ENCODE peak calls at places on chromosomes 1 and 21, in eight cellular contexts. One of them, this sample, is unnamed.

GRCh38 chr1:237713886-237714285 is 176.8 kb downstream of the ZP4 start:
- DNase-seq in foreskin fibroblast: no peak
- DNase-seq in BE2C: no peak
- DNase-seq in GM06990: no peak
- DNase-seq in AG04450: no peak
- DNase-seq in bronchial epithelial cell: no peak
- DNase-seq in neural progenitor cell: no peak
- DNase-seq in H9: no peak
- DNase-seq in this sample: no peak

GRCh38 chr1:171139890-171140289 is 45.2 kb upstream of the FMO2 start:
- DNase-seq in foreskin fibroblast: no peak
- DNase-seq in BE2C: no peak
- DNase-seq in GM06990: no peak
- DNase-seq in AG04450: no peak
- DNase-seq in bronchial epithelial cell: no peak
- DNase-seq in neural progenitor cell: no peak
- DNase-seq in H9: no peak
- DNase-seq in this sample: no peak

GRCh38 chr1:178266619-178267066 is 172.7 kb downstream of the RASAL2 start:
- DNase-seq in foreskin fibroblast: no peak
- DNase-seq in BE2C: no peak
- DNase-seq in GM06990: no peak
- DNase-seq in AG04450: no peak
- DNase-seq in bronchial epithelial cell: no peak
- DNase-seq in neural progenitor cell: peak
- DNase-seq in H9: peak
- DNase-seq in this sample: no peak

GRCh38 chr1:2496087-2496622 is 20.1 kb downstream of the PLCH2 start:
- DNase-seq in foreskin fibroblast: no peak
- DNase-seq in BE2C: no peak
- DNase-seq in GM06990: peak
- DNase-seq in AG04450: no peak
- DNase-seq in bronchial epithelial cell: no peak
- DNase-seq in neural progenitor cell: no peak
- DNase-seq in H9: no peak
- DNase-seq in this sample: no peak

GRCh38 chr21:45833437-45833836 is 148.1 kb upstream of the COL6A1 start:
- DNase-seq in foreskin fibroblast: no peak
- DNase-seq in BE2C: no peak
- DNase-seq in GM06990: no peak
- DNase-seq in AG04450: no peak
- DNase-seq in bronchial epithelial cell: no peak
- DNase-seq in neural progenitor cell: no peak
- DNase-seq in H9: peak
- DNase-seq in this sample: no peak

GRCh38 chr1:55047611-55048010 is 8.3 kb downstream of the PCSK9 start:
- DNase-seq in foreskin fibroblast: no peak
- DNase-seq in BE2C: no peak
- DNase-seq in GM06990: no peak
- DNase-seq in AG04450: no peak
- DNase-seq in bronchial epithelial cell: no peak
- DNase-seq in neural progenitor cell: no peak
- DNase-seq in H9: no peak
- DNase-seq in this sample: no peak

GRCh38 chr1:241637604-241638003 is 2.6 kb downstream of the CHML start:
- DNase-seq in foreskin fibroblast: no peak
- DNase-seq in BE2C: no peak
- DNase-seq in GM06990: no peak
- DNase-seq in AG04450: no peak
- DNase-seq in bronchial epithelial cell: peak
- DNase-seq in neural progenitor cell: peak
- DNase-seq in H9: no peak
- DNase-seq in this sample: no peak

GRCh38 chr1:112904071-112904830 is 51.7 kb downstream of the SLC16A1 start:
- DNase-seq in foreskin fibroblast: peak
- DNase-seq in BE2C: no peak
- DNase-seq in GM06990: no peak
- DNase-seq in AG04450: peak
- DNase-seq in bronchial epithelial cell: peak
- DNase-seq in neural progenitor cell: no peak
- DNase-seq in H9: no peak
- DNase-seq in this sample: no peak

GRCh38 chr1:212917134-212917485 is 33.2 kb upstream of the VASH2 start:
- DNase-seq in foreskin fibroblast: no peak
- DNase-seq in BE2C: no peak
- DNase-seq in GM06990: no peak
- DNase-seq in AG04450: no peak
- DNase-seq in bronchial epithelial cell: no peak
- DNase-seq in neural progenitor cell: no peak
- DNase-seq in H9: no peak
- DNase-seq in this sample: no peak
- TF ChIP-seq CTCF in foreskin fibroblast: no peak
- TF ChIP-seq CTCF in BE2C: no peak
- TF ChIP-seq CTCF in GM06990: no peak
- TF ChIP-seq CTCF in AG04450: no peak
- TF ChIP-seq CTCF in bronchial epithelial cell: no peak
- TF ChIP-seq CTCF in neural progenitor cell: no peak
- TF ChIP-seq CTCF in H9: no peak
- TF ChIP-seq CTCF in this sample: no peak

GRCh38 chr21:36747815-36748381 is 49.0 kb downstream of the SIM2 start:
- DNase-seq in foreskin fibroblast: peak
- DNase-seq in BE2C: peak
- DNase-seq in GM06990: peak
- DNase-seq in AG04450: no peak
- DNase-seq in bronchial epithelial cell: no peak
- DNase-seq in neural progenitor cell: peak
- DNase-seq in H9: peak
- DNase-seq in this sample: peak
- TF ChIP-seq CTCF in foreskin fibroblast: no peak
- TF ChIP-seq CTCF in BE2C: peak
- TF ChIP-seq CTCF in GM06990: no peak
- TF ChIP-seq CTCF in AG04450: peak
- TF ChIP-seq CTCF in bronchial epithelial cell: peak
- TF ChIP-seq CTCF in neural progenitor cell: no peak
- TF ChIP-seq CTCF in H9: peak
- TF ChIP-seq CTCF in this sample: no peak

DNA sequence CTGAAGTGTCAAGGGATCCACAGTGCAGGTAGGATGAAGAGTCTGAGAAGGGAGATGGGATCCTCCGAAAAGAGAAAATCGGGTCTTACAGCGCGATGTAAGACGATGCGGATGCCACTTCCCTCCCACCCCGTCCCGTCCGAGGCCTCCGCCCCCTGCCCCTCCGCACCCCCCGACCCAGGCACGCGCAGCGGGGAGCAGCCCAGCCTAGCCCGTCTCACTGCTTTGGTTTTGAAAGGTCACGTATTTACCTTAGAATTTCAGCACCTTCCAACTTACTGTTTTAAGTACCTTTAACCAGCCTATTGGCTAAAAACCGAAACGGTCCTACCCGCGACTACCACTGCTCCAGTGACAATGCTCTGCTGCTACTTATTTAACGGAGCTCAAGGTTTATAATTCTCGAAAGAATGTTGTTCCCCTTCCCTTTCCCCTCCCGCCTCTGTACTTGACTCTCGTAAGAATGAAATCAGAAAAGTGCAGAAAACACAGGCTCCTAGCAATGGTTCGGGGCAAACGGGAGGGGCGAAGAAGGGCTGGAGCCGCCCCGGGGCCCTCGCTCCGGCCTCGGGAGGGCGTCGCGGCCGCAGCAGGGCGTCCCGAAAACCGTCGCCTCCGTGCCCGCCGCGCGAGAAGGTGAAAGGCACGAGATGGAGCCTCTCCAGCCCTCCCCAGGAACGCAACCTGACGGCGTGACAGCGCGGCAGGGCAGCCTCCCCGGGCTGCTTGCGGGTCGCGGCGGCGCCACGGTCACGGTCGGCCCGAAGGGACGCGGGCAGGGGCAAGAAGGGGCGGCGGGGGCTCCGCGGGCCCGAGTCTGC is 706 bp downstream of the TMEM50B start:
- DNase-seq in foreskin fibroblast: peak
- DNase-seq in BE2C: peak
- DNase-seq in GM06990: peak
- DNase-seq in AG04450: no peak
- DNase-seq in bronchial epithelial cell: peak
- DNase-seq in neural progenitor cell: peak
- DNase-seq in H9: peak
- DNase-seq in this sample: peak
- TF ChIP-seq CTCF in foreskin fibroblast: peak
- TF ChIP-seq CTCF in BE2C: no peak
- TF ChIP-seq CTCF in GM06990: peak
- TF ChIP-seq CTCF in AG04450: peak
- TF ChIP-seq CTCF in bronchial epithelial cell: peak
- TF ChIP-seq CTCF in neural progenitor cell: no peak
- TF ChIP-seq CTCF in H9: no peak
- TF ChIP-seq CTCF in this sample: no peak

DNA sequence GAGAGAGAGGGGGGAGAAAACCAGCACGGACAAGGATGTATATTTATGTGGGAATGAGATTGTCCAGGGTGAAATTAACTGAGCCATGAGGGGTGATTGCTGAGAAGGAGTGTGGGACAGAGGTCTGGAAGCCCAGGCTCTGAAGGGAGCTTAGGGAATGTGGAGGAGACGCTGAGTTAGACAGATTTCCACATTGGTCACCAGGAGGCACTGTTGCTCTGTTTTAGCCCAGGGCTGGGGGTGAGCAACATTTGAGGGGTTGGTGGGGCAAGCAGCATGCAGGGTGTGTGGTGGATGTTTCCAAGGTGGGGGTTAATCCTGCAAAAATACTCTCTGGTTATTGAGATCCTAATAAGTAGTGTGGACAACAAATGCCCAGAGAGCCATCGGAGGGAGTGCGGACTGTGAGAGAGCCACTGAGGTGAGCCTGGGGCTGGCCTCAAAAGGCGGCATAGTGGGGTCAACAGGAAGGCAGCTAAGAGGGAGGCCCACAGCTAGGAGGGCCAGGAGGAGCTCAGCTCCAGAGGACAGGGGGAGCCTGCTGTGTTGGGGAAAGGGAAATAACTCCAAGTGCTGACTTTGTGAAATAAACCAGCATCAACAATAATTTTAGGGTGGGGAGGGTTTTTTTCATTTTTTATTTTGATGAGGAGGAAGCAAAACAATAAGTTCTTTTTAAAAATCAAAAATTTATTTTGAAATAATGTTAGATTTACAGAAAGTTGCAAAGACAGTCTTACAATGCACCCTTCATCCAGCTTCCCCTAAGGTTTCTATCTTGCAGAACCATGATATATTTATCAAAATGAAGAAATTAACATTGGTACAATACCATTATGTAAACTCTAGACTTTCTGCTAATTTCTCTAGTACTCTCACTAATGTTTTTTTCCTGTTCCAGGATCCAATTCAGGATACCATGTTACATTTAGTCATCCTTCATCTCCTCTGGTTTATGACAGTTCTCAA is 82.8 kb upstream of the CD34 start:
- DNase-seq in foreskin fibroblast: no peak
- DNase-seq in BE2C: peak
- DNase-seq in GM06990: no peak
- DNase-seq in AG04450: no peak
- DNase-seq in bronchial epithelial cell: no peak
- DNase-seq in neural progenitor cell: peak
- DNase-seq in H9: peak
- DNase-seq in this sample: no peak
- TF ChIP-seq CTCF in foreskin fibroblast: peak
- TF ChIP-seq CTCF in BE2C: peak
- TF ChIP-seq CTCF in GM06990: peak
- TF ChIP-seq CTCF in AG04450: peak
- TF ChIP-seq CTCF in bronchial epithelial cell: no peak
- TF ChIP-seq CTCF in neural progenitor cell: peak
- TF ChIP-seq CTCF in H9: peak
- TF ChIP-seq CTCF in this sample: peak

GRCh38 chr1:240149488-240150094 is 57.9 kb downstream of the FMN2 start:
- DNase-seq in foreskin fibroblast: peak
- DNase-seq in BE2C: no peak
- DNase-seq in GM06990: no peak
- DNase-seq in AG04450: no peak
- DNase-seq in bronchial epithelial cell: peak
- DNase-seq in neural progenitor cell: peak
- DNase-seq in H9: no peak
- DNase-seq in this sample: no peak
- TF ChIP-seq CTCF in foreskin fibroblast: peak
- TF ChIP-seq CTCF in BE2C: peak
- TF ChIP-seq CTCF in GM06990: peak
- TF ChIP-seq CTCF in AG04450: peak
- TF ChIP-seq CTCF in bronchial epithelial cell: peak
- TF ChIP-seq CTCF in neural progenitor cell: peak
- TF ChIP-seq CTCF in H9: peak
- TF ChIP-seq CTCF in this sample: peak

DNA sequence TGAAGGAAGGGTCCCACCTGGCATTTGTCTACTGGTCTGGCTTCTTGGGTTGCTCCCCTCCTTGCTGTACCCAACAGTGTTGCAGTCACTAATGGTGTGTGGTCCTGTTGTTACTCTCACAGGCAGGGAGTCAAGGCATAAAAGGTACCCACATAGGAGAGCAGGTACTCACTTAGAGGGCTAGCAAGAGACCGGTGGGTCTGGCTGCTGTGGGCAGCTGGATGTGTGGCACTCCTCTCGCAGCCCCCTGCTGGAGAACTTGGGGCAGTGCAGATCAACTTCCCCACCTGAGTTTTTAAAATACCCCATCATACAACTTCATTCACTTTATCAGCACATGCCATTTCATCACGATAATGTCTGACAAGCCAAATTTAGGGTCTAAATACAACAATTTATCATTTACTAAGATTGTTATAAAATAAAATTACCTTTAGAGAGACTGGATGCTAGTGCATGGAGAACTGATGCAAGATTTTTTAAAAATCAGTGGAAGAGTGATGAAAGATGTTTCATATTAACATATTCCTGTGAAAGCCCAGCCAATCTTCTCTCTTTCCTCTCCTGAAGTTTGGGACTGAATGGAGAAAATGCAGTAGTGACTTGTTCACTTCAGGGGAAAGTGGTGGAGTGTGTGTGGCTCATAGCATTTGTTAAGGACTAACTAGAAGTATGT is 42.8 kb downstream of the ACP6 start:
- DNase-seq in foreskin fibroblast: peak
- DNase-seq in BE2C: peak
- DNase-seq in GM06990: no peak
- DNase-seq in AG04450: peak
- DNase-seq in bronchial epithelial cell: peak
- DNase-seq in neural progenitor cell: peak
- DNase-seq in H9: peak
- DNase-seq in this sample: peak
- TF ChIP-seq CTCF in foreskin fibroblast: peak
- TF ChIP-seq CTCF in BE2C: peak
- TF ChIP-seq CTCF in GM06990: peak
- TF ChIP-seq CTCF in AG04450: peak
- TF ChIP-seq CTCF in bronchial epithelial cell: peak
- TF ChIP-seq CTCF in neural progenitor cell: peak
- TF ChIP-seq CTCF in H9: peak
- TF ChIP-seq CTCF in this sample: peak

This sample was measured in glutamatergic neuron.